ENCODE peak calls at places on chromosome 18, in five cellular contexts. One of them, this sample, is unnamed.

GRCh38 chr18:79590191-79591039 is 89.2 kb upstream of the CTDP1 start:
- DNase-seq in astrocyte: no peak
- DNase-seq in uterus: no peak
- DNase-seq in AG04450: no peak
- DNase-seq in Peyer's patch: no peak
- DNase-seq in this sample: no peak

GRCh38 chr18:58223717-58224424 is 179.8 kb downstream of the NEDD4L start:
- DNase-seq in uterus: peak; percentile 47
- DNase-seq in AG04450: peak; percentile 65
- DNase-seq in Peyer's patch: peak; percentile 72
- DNase-seq in astrocyte: peak; percentile 90
- DNase-seq in this sample: peak; percentile 53

GRCh38 chr18:28115149-28115550 is 61.8 kb downstream of the CDH2 start:
- DNase-seq in AG04450: peak; percentile 52
- DNase-seq in astrocyte: peak; percentile 99
- DNase-seq in Peyer's patch: no peak
- DNase-seq in uterus: no peak
- DNase-seq in this sample: no peak

GRCh38 chr18:57915848-57916596 is 112.9 kb upstream of the ATP8B1 start:
- DNase-seq in AG04450: no peak
- DNase-seq in uterus: no peak
- DNase-seq in Peyer's patch: peak; percentile 52
- DNase-seq in astrocyte: no peak
- DNase-seq in this sample: no peak

GRCh38 chr18:46953195-46953594 is 35.8 kb downstream of the KATNAL2 start:
- DNase-seq in Peyer's patch: no peak
- DNase-seq in astrocyte: no peak
- DNase-seq in AG04450: no peak
- DNase-seq in uterus: no peak
- DNase-seq in this sample: no peak

GRCh38 chr18:56873441-56874140 is 222.4 kb downstream of the WDR7 start:
- DNase-seq in astrocyte: no peak
- DNase-seq in Peyer's patch: no peak
- DNase-seq in AG04450: no peak
- DNase-seq in uterus: no peak
- DNase-seq in this sample: no peak

GRCh38 chr18:5987217-5987616 is 91.9 kb upstream of the TMEM200C start:
- DNase-seq in Peyer's patch: no peak
- DNase-seq in uterus: no peak
- DNase-seq in AG04450: no peak
- DNase-seq in astrocyte: no peak
- DNase-seq in this sample: no peak

GRCh38 chr18:47448956-47449355 is 197.5 kb upstream of the SKOR2 start:
- DNase-seq in Peyer's patch: no peak
- DNase-seq in astrocyte: no peak
- DNase-seq in uterus: no peak
- DNase-seq in AG04450: no peak
- DNase-seq in this sample: no peak

GRCh38 chr18:51852661-51853060 is 487.3 kb upstream of the DCC start:
- DNase-seq in astrocyte: no peak
- DNase-seq in uterus: no peak
- DNase-seq in Peyer's patch: no peak
- DNase-seq in AG04450: no peak
- DNase-seq in this sample: no peak

GRCh38 chr18:58609536-58609993 is 19.3 kb downstream of the ALPK2 start:
- DNase-seq in astrocyte: no peak
- DNase-seq in AG04450: no peak
- DNase-seq in Peyer's patch: no peak
- DNase-seq in uterus: no peak
- DNase-seq in this sample: no peak

GRCh38 chr18:2108581-2108980 is 462.7 kb downstream of the METTL4 start:
- DNase-seq in AG04450: no peak
- DNase-seq in uterus: no peak
- DNase-seq in Peyer's patch: no peak
- DNase-seq in astrocyte: peak; percentile 71
- DNase-seq in this sample: no peak

GRCh38 chr18:55878224-55878623 is 290.2 kb upstream of the TCF4 start:
- DNase-seq in Peyer's patch: no peak
- DNase-seq in uterus: no peak
- DNase-seq in astrocyte: peak; percentile 68
- DNase-seq in AG04450: no peak
- DNase-seq in this sample: no peak

GRCh38 chr18:48742304-48742703 is 203.5 kb downstream of the CTIF start:
- DNase-seq in AG04450: no peak
- DNase-seq in uterus: no peak
- DNase-seq in astrocyte: no peak
- DNase-seq in Peyer's patch: no peak
- DNase-seq in this sample: no peak

GRCh38 chr18:48740846-48741485 is 202.1 kb downstream of the CTIF start:
- DNase-seq in uterus: no peak
- DNase-seq in Peyer's patch: no peak
- DNase-seq in AG04450: no peak
- DNase-seq in astrocyte: no peak
- DNase-seq in this sample: no peak

GRCh38 chr18:48740068-48740440 is 201.2 kb downstream of the CTIF start:
- DNase-seq in Peyer's patch: no peak
- DNase-seq in astrocyte: no peak
- DNase-seq in AG04450: no peak
- DNase-seq in uterus: no peak
- DNase-seq in this sample: no peak

GRCh38 chr18:48743046-48743445 is 204.2 kb downstream of the CTIF start:
- DNase-seq in Peyer's patch: no peak
- DNase-seq in astrocyte: peak; percentile 52
- DNase-seq in AG04450: peak; percentile 50
- DNase-seq in uterus: peak; percentile 67
- DNase-seq in this sample: no peak

DNA sequence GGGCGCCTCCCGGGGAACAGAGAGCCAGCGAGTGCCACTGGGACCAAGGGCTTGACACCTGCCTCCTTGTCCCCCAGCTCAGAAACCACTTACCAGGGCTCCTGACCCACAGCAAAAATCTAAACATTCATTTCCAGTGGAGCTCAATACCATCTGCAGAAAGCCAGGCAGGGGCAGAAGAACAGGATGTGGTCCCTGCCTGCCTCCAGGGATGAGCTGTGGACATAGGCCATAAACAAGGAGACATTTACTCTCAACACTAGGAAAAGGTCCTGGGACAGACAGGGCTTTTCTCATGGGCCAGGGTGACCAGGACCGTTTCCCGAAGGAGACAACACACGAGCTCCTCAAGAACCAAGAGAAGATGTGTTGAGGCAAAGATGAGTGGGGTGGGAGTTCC is 203.0 kb downstream of the CTIF start:
- DNase-seq in AG04450: no peak
- DNase-seq in astrocyte: no peak
- DNase-seq in Peyer's patch: no peak
- DNase-seq in uterus: no peak
- DNase-seq in this sample: no peak
- H3K27ac ChIP-seq in AG04450: no peak overlapping the region
- H3K27ac ChIP-seq in astrocyte: no peak overlapping the region
- H3K27ac ChIP-seq in Peyer's patch: no peak overlapping the region
- H3K27ac ChIP-seq in uterus: no peak overlapping the region
- H3K27ac ChIP-seq in this sample: no peak overlapping the region

GRCh38 chr18:31098878-31099277 is 3.3 kb downstream of the DSC2 start:
- DNase-seq in Peyer's patch: no peak
- DNase-seq in uterus: no peak
- DNase-seq in astrocyte: no peak
- DNase-seq in AG04450: no peak
- DNase-seq in this sample: no peak
- H3K4me3 ChIP-seq in Peyer's patch: peak overlapping the region; percentile 61
- H3K4me3 ChIP-seq in uterus: no peak overlapping the region
- H3K4me3 ChIP-seq in astrocyte: no peak overlapping the region
- H3K4me3 ChIP-seq in AG04450: no peak overlapping the region
- H3K4me3 ChIP-seq in this sample: no peak overlapping the region

GRCh38 chr18:10040287-10041011 is 126.6 kb downstream of the VAPA start:
- DNase-seq in uterus: peak; percentile 69
- DNase-seq in AG04450: no peak
- DNase-seq in astrocyte: no peak
- DNase-seq in Peyer's patch: no peak
- DNase-seq in this sample: no peak

GRCh38 chr18:10041180-10041579 is 127.4 kb downstream of the VAPA start:
- DNase-seq in astrocyte: no peak
- DNase-seq in Peyer's patch: no peak
- DNase-seq in uterus: peak; percentile 92
- DNase-seq in AG04450: no peak
- DNase-seq in this sample: peak; percentile 16

GRCh38 chr18:10045296-10045891 is 131.6 kb downstream of the VAPA start:
- DNase-seq in Peyer's patch: no peak
- DNase-seq in astrocyte: no peak
- DNase-seq in uterus: peak; percentile 16
- DNase-seq in AG04450: no peak
- DNase-seq in this sample: no peak

GRCh38 chr18:10044054-10044453 is 130.2 kb downstream of the VAPA start:
- DNase-seq in AG04450: no peak
- DNase-seq in uterus: no peak
- DNase-seq in astrocyte: no peak
- DNase-seq in Peyer's patch: no peak
- DNase-seq in this sample: no peak

GRCh38 chr18:10042492-10042891 is 128.7 kb downstream of the VAPA start:
- DNase-seq in uterus: no peak
- DNase-seq in astrocyte: no peak
- DNase-seq in AG04450: no peak
- DNase-seq in Peyer's patch: no peak
- DNase-seq in this sample: no peak
- H3K27ac ChIP-seq in uterus: peak overlapping the region; percentile 72
- H3K27ac ChIP-seq in astrocyte: no peak overlapping the region
- H3K27ac ChIP-seq in AG04450: no peak overlapping the region
- H3K27ac ChIP-seq in Peyer's patch: no peak overlapping the region
- H3K27ac ChIP-seq in this sample: peak overlapping the region; percentile 33

GRCh38 chr18:63206433-63207153 is 113.0 kb downstream of the BCL2 start:
- DNase-seq in Peyer's patch: no peak
- DNase-seq in AG04450: no peak
- DNase-seq in astrocyte: no peak
- DNase-seq in uterus: no peak
- DNase-seq in this sample: no peak

GRCh38 chr18:63205791-63206252 is 113.7 kb downstream of the BCL2 start:
- DNase-seq in uterus: no peak
- DNase-seq in Peyer's patch: no peak
- DNase-seq in AG04450: no peak
- DNase-seq in astrocyte: no peak
- DNase-seq in this sample: no peak

GRCh38 chr18:63208676-63209075 is 110.9 kb downstream of the BCL2 start:
- DNase-seq in uterus: no peak
- DNase-seq in AG04450: no peak
- DNase-seq in astrocyte: no peak
- DNase-seq in Peyer's patch: no peak
- DNase-seq in this sample: no peak

GRCh38 chr18:63207825-63208224 is 111.7 kb downstream of the BCL2 start:
- DNase-seq in uterus: no peak
- DNase-seq in astrocyte: no peak
- DNase-seq in Peyer's patch: no peak
- DNase-seq in AG04450: no peak
- DNase-seq in this sample: no peak

DNA sequence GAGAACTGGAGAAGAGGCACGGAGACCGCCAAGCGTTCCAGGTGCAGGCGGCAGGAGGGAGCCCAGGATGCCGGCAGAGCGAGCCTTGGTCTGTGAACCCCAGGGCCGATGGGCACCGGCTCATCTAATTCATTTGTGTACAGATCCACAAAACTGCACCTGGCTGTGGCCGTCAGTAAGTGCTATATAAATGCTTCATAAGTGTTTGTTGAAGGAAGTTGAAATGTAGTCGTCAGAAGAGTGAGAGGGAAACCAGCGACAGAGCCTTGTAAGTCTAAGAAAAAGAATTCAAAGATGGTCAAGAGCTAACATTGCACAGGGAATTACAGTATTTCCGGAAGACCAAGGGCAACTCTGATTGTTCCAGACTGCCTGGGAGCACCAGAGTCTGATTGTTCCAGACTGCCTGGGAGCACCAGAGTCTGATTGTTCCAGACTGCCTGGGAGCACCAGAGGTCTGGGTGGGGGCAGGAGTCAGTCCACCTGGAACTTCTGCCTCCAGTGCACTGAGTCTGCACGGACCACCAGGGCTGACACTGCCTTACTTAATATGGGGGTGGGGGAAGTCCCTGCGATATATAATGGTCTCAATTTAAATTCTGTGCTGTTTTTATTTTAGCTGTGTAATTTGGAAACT is 112.3 kb downstream of the BCL2 start:
- DNase-seq in uterus: no peak
- DNase-seq in astrocyte: no peak
- DNase-seq in AG04450: no peak
- DNase-seq in Peyer's patch: no peak
- DNase-seq in this sample: no peak
- H3K4me3 ChIP-seq in uterus: no peak overlapping the region
- H3K4me3 ChIP-seq in astrocyte: no peak overlapping the region
- H3K4me3 ChIP-seq in AG04450: no peak overlapping the region
- H3K4me3 ChIP-seq in Peyer's patch: no peak overlapping the region
- H3K4me3 ChIP-seq in this sample: no peak overlapping the region

GRCh38 chr18:76431437-76432273 is 63.4 kb downstream of the ZNF516 start:
- DNase-seq in uterus: no peak
- DNase-seq in AG04450: no peak
- DNase-seq in Peyer's patch: no peak
- DNase-seq in astrocyte: no peak
- DNase-seq in this sample: no peak

GRCh38 chr18:76433788-76434187 is 61.3 kb downstream of the ZNF516 start:
- DNase-seq in uterus: no peak
- DNase-seq in astrocyte: no peak
- DNase-seq in AG04450: no peak
- DNase-seq in Peyer's patch: no peak
- DNase-seq in this sample: no peak

GRCh38 chr18:76432274-76432755 is 62.7 kb downstream of the ZNF516 start:
- DNase-seq in AG04450: no peak
- DNase-seq in Peyer's patch: no peak
- DNase-seq in uterus: no peak
- DNase-seq in astrocyte: no peak
- DNase-seq in this sample: no peak

GRCh38 chr18:76434452-76434851 is 60.6 kb downstream of the ZNF516 start:
- DNase-seq in uterus: no peak
- DNase-seq in astrocyte: no peak
- DNase-seq in Peyer's patch: no peak
- DNase-seq in AG04450: no peak
- DNase-seq in this sample: no peak

GRCh38 chr18:76432970-76433767 is 61.9 kb downstream of the ZNF516 start:
- DNase-seq in astrocyte: no peak
- DNase-seq in uterus: no peak
- DNase-seq in Peyer's patch: no peak
- DNase-seq in AG04450: no peak
- DNase-seq in this sample: no peak
- H3K27ac ChIP-seq in astrocyte: no peak overlapping the region
- H3K27ac ChIP-seq in uterus: peak overlapping the region; percentile 11
- H3K27ac ChIP-seq in Peyer's patch: no peak overlapping the region
- H3K27ac ChIP-seq in AG04450: no peak overlapping the region
- H3K27ac ChIP-seq in this sample: no peak overlapping the region

GRCh38 chr18:74456017-74456408 is 1.1 kb downstream of the DIPK1C start:
- DNase-seq in AG04450: no peak
- DNase-seq in Peyer's patch: no peak
- DNase-seq in astrocyte: no peak
- DNase-seq in uterus: no peak
- DNase-seq in this sample: no peak

GRCh38 chr18:74455386-74455785 is 1.7 kb downstream of the DIPK1C start:
- DNase-seq in astrocyte: no peak
- DNase-seq in Peyer's patch: no peak
- DNase-seq in uterus: no peak
- DNase-seq in AG04450: no peak
- DNase-seq in this sample: no peak

GRCh38 chr18:74456409-74457042 is 582 bp downstream of the DIPK1C start:
- DNase-seq in astrocyte: no peak
- DNase-seq in Peyer's patch: no peak
- DNase-seq in AG04450: no peak
- DNase-seq in uterus: no peak
- DNase-seq in this sample: no peak

GRCh38 chr18:74457743-74458465 is 796 bp upstream of the DIPK1C start:
- DNase-seq in Peyer's patch: no peak
- DNase-seq in astrocyte: no peak
- DNase-seq in uterus: no peak
- DNase-seq in AG04450: no peak
- DNase-seq in this sample: no peak

GRCh38 chr18:74457043-74457742 is at the start of gene DIPK1C:
- DNase-seq in uterus: no peak
- DNase-seq in Peyer's patch: no peak
- DNase-seq in AG04450: no peak
- DNase-seq in astrocyte: no peak
- DNase-seq in this sample: no peak
- H3K4me3 ChIP-seq in uterus: no peak within 1 kb of the TSS
- H3K4me3 ChIP-seq in Peyer's patch: peak within 1 kb of the TSS; percentile 44
- H3K4me3 ChIP-seq in AG04450: no peak within 1 kb of the TSS
- H3K4me3 ChIP-seq in astrocyte: no peak within 1 kb of the TSS
- H3K4me3 ChIP-seq in this sample: peak within 1 kb of the TSS; percentile 21

This sample was measured in prostate gland.